ENCODE peak calls at places on chromosomes 5 and 9, in six cellular contexts. X is colonic mucosa, A is tibial nerve, K is heart right ventricle, C is AG09319, F is foreskin fibroblast. R is an unnamed sample.

GRCh38 chr9:36677611-36678010 is 104.9 kb downstream of the MELK start:
- DNase-seq in A (no peak), K (no peak), C (no peak), F (no peak), X (no peak), R (no peak)

GRCh38 chr5:132256086-132256782 is 1.3 kb upstream of the PDLIM4 start:
- DNase-seq in X (no peak), F (no peak), K (peak; percentile 2), A (no peak), C (no peak), R (peak; percentile 9)

GRCh38 chr9:117750401-117750800 is 46.2 kb downstream of the TLR4 start:
- DNase-seq in C (no peak), K (no peak), F (no peak), X (no peak), A (no peak), R (no peak)

GRCh38 chr5:56640763-56641406 is 174.5 kb upstream of the MAP3K1 start:
- DNase-seq in K (no peak), A (no peak), F (no peak), C (no peak), X (peak; percentile 30), R (no peak)

GRCh38 chr9:106941901-106942300 is 78.9 kb downstream of the ZNF462 start:
- DNase-seq in X (no peak), C (no peak), F (peak; percentile 24), A (no peak), K (no peak), R (no peak)

GRCh38 chr5:38569180-38569579 is 12.7 kb upstream of the LIFR start:
- DNase-seq in F (no peak), K (no peak), C (no peak), X (no peak), A (no peak), R (no peak)

GRCh38 chr5:11384441-11385250 is 519.6 kb downstream of the CTNND2 start:
- DNase-seq in A (no peak), C (no peak), K (no peak), X (peak; percentile 21), F (no peak), R (no peak)

GRCh38 chr5:154086123-154086522 is 47.4 kb downstream of the MFAP3 start:
- DNase-seq in A (no peak), X (no peak), F (no peak), C (no peak), K (no peak), R (no peak)

GRCh38 chr5:11525020-11525419 is 379.2 kb downstream of the CTNND2 start:
- DNase-seq in A (no peak), K (no peak), X (no peak), C (no peak), F (no peak), R (no peak)

GRCh38 chr5:78615697-78616096 is 32.9 kb downstream of the LHFPL2 start:
- DNase-seq in K (no peak), A (no peak), X (no peak), C (no peak), F (no peak), R (no peak)

GRCh38 chr5:179680780-179681411 is at the start of gene CBY3:
- DNase-seq in K (no peak), C (no peak), A (no peak), X (no peak), F (peak; percentile 51), R (no peak)

GRCh38 chr5:179680014-179680779 is 637 bp downstream of the CBY3 start:
- DNase-seq in C (no peak), X (no peak), K (no peak), F (no peak), A (no peak), R (no peak)

GRCh38 chr5:179679014-179679674 is 1.7 kb downstream of the CBY3 start:
- DNase-seq in X (peak; percentile 79), F (peak; percentile 68), A (peak; percentile 63), K (peak; percentile 76), C (no peak), R (peak; percentile 69)

GRCh38 chr5:179678238-179679013 is 2.4 kb downstream of the CBY3 start:
- DNase-seq in A (peak; percentile 88), C (peak; percentile 83), K (peak; percentile 95), F (peak; percentile 99), X (peak; percentile 97), R (peak; percentile 95)
- TF ChIP-seq CTCF in A (no peak), C (no peak), K (no peak), F (no peak), X (no peak), R (peak; percentile 22)

GRCh38 chr9:125995706-125996105 is 248.5 kb downstream of the PBX3 start:
- DNase-seq in F (no peak), K (no peak), X (no peak), C (no peak), A (no peak), R (no peak)
- TF ChIP-seq CTCF in F (no peak), K (no peak), X (no peak), C (no peak), A (no peak), R (no peak)

GRCh38 chr5:140116716-140117115 is 2.8 kb downstream of the PURA start:
- DNase-seq in A (no peak), K (no peak), C (no peak), X (no peak), F (no peak), R (no peak)
- TF ChIP-seq CTCF in A (no peak), K (no peak), C (no peak), X (no peak), F (no peak), R (no peak)

GRCh38 chr9:14415947-14416346 is 102.0 kb upstream of the NFIB start:
- DNase-seq in A (no peak), F (peak; percentile 83), X (no peak), K (no peak), C (no peak), R (no peak)

GRCh38 chr9:14421291-14421690 is 107.3 kb upstream of the NFIB start:
- DNase-seq in F (no peak), K (no peak), C (no peak), A (no peak), X (no peak), R (no peak)

GRCh38 chr9:14417230-14417629 is 103.3 kb upstream of the NFIB start:
- DNase-seq in F (peak; percentile 59), A (no peak), K (no peak), C (no peak), X (no peak), R (no peak)

GRCh38 chr9:14418262-14419200 is 104.6 kb upstream of the NFIB start:
- DNase-seq in C (no peak), X (no peak), K (no peak), F (peak; percentile 47), A (no peak), R (no peak)

DNA sequence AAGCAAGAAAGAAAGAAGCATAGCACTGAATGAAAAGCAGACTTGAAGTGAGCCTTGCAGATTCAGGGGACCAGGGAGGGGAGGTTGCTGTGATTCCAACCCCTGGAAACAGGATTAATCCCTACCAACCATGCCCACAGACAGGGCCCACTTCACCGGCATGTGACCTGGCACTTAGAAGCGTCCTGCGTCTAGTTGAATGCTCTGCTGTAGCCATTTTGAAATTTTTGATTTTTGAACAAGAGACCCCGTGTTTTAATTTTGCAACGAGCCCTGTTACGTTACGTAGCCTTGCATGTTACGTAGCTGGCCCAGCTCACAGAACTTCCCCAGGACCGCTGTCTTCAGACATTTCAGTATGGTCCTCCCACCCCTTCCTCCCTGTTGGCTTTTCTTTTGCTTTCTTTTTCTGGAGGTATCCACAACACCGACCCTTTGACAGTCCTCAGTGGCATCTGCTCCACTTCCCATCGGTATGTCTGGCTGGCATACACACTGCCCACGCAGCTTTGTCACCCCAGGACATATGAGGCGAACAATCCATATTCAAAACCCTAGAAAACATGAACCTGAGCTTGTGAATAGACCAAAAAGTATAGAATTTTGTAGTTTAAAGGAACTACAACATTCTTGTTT is 105.5 kb upstream of the NFIB start:
- DNase-seq in A (no peak), X (no peak), C (no peak), K (no peak), F (no peak), R (no peak)
- TF ChIP-seq CTCF in A (no peak), X (no peak), C (no peak), K (no peak), F (no peak), R (no peak)

DNA sequence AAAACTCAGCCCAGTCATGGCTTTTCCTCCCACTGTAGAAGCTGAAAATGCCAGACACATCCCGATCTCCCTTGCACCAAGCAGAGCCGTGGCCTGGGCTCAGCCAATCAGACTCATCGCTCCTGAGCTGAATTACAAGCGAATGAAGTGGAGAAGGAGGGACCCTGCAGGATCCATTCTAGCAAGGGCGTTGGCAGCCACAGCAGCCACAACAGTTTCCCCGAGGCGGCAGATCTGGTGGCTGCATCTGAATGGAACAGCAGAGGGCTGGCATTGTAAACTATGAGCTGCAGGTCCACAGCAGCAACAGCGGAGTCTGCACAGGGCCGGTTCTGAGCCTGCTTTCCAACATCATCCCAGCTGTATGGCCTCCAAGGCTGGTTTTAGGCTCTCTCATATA is 23.8 kb downstream of the ALG2 start:
- DNase-seq in X (no peak), K (no peak), A (no peak), C (no peak), F (peak; percentile 21), R (no peak)
- TF ChIP-seq CTCF in X (no peak), K (no peak), A (no peak), C (no peak), F (no peak), R (no peak)

DNA sequence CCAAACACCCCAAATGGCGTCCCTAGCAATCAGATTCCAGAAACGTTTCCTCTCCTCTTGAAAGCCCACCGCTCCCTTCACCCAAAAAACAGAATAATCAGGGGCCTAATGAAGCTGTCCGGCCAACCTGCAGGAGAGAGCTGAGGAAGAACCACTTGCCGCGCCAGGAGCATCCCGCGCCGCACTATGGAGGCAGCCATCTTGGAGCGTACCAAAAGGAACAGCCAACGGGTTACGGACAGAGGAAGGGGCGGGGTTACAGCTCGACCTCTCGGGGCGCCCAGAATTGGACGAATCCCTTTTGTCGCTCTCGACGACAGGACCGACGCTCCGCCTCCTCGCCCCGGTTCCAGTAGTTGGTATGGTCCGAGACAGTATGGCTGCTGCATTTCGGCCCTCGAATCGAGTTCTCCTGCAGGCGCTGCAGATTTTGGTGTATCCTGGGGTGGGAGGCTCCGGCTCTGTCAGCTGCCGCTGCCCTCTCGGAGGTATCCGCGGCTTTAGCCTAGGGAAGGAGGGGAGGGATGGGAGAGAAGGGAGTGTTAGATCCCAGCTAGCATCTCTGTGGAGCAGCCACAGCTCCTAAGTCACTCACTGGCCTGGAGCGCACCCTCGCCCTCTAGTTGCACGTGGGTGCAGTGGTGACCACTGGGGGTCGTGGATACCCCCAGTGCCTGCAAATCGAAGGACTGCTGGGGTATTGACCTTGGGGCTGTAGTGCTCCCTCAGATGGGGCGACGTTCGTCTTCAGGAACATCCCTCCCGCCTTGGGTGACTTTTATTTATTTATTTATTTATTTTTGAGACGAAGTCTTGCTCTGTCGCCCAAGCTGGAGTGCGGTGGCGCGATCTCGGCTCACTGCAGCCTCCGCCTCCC is at the start of the genes MRPS27 and PTCD2:
- DNase-seq in K (peak; percentile 97), F (peak; percentile 99), A (peak; percentile 89), X (peak; percentile 97), C (peak; percentile 98), R (peak; percentile 97)
- TF ChIP-seq CTCF in K (peak; percentile 36), F (no peak), A (no peak), X (no peak), C (peak; percentile 23), R (peak; percentile 42)

GRCh38 chr9:95230046-95230445 is 87.5 kb downstream of the FANCC start:
- DNase-seq in K (no peak), A (no peak), F (no peak), C (no peak), X (no peak), R (no peak)
- TF ChIP-seq CTCF in K (no peak), A (no peak), F (no peak), C (no peak), X (no peak), R (no peak)

R was measured in GM13977.